ENCODE peak calls at places on chromosomes 7 and 10, in six cellular contexts. Z is neural progenitor cell; S is central memory CD4-positive, alpha-beta T cell; G is mesendoderm; N is stimulated activated CD4-positive, alpha-beta T cell treated with anti-CD3 and anti-CD28 coated beads, Interleukin-1b, Interleukin-23, amount 100 ng/mL, for 24 hours; T is EL. P is an unnamed sample.

GRCh38 chr10:74917481-74918077 is 91.2 kb downstream of the KAT6B start:
- DNase-seq in T (peak), N (no peak), S (no peak), G (peak), Z (no peak), P (no peak)

GRCh38 chr7:74717889-74718288 is 55.9 kb upstream of the NCF1 start:
- DNase-seq in N (no peak), G (no peak), S (no peak), Z (no peak), T (no peak), P (no peak)

GRCh38 chr7:976901-977325 is 1.6 kb upstream of the COX19 start:
- DNase-seq in Z (no peak), T (no peak), S (no peak), G (no peak), N (no peak), P (no peak)

GRCh38 chr10:81603106-81603620 is 271.8 kb upstream of the NRG3 start:
- DNase-seq in T (no peak), Z (no peak), N (no peak), G (no peak), S (no peak), P (no peak)

GRCh38 chr7:10122573-10123100 is 851.0 kb upstream of the PHF14 start:
- DNase-seq in G (peak), T (no peak), Z (peak), N (no peak), S (no peak), P (peak)

GRCh38 chr7:91357379-91357778 is 93.1 kb downstream of the FZD1 start:
- DNase-seq in S (no peak), G (no peak), N (no peak), T (no peak), Z (no peak), P (no peak)

GRCh38 chr10:69087600-69088470 is at the start of gene SRGN:
- DNase-seq in Z (no peak), N (peak), T (peak), S (peak), G (no peak), P (no peak)

GRCh38 chr7:11251436-11251835 is 277.8 kb downstream of the PHF14 start:
- DNase-seq in S (no peak), Z (no peak), G (no peak), N (no peak), T (no peak), P (no peak)

GRCh38 chr10:78972160-78972946 is 96.4 kb upstream of the ZMIZ1 start:
- DNase-seq in T (peak), S (no peak), Z (peak), N (no peak), G (peak), P (peak)

GRCh38 chr10:95214369-95214768 is 20.3 kb downstream of the ACSM6 start:
- DNase-seq in G (no peak), T (peak), S (no peak), Z (no peak), N (no peak), P (no peak)

GRCh38 chr10:91479583-91479982 is 69.4 kb downstream of the HECTD2 start:
- DNase-seq in G (no peak), S (no peak), Z (no peak), N (no peak), T (no peak), P (no peak)

GRCh38 chr10:1570652-1571051 is 166.7 kb downstream of the ADARB2 start:
- DNase-seq in T (no peak), Z (peak), S (no peak), G (peak), N (no peak), P (no peak)

GRCh38 chr7:771241-772004 is 44.3 kb upstream of the PRKAR1B start:
- DNase-seq in Z (no peak), N (no peak), S (no peak), T (no peak), G (no peak), P (no peak)

GRCh38 chr10:93701903-93702277 is 502 bp downstream of the FRA10AC1 start:
- DNase-seq in N (no peak), T (peak), Z (no peak), S (no peak), G (no peak), P (peak)

GRCh38 chr10:110498087-110498981 is 627 bp downstream of the DUSP5 start:
- DNase-seq in S (peak), N (peak), Z (peak), T (no peak), G (peak), P (peak)

GRCh38 chr7:139743267-139743966 is 34.4 kb downstream of the HIPK2 start:
- DNase-seq in T (no peak), S (no peak), G (no peak), N (no peak), Z (no peak), P (no peak)

GRCh38 chr10:66591865-66592264 is 334.0 kb upstream of the LRRTM3 start:
- DNase-seq in S (no peak), Z (no peak), G (no peak), N (no peak), T (peak), P (no peak)

GRCh38 chr10:29957887-29958330 is 101.5 kb downstream of the JCAD start:
- DNase-seq in S (no peak), N (no peak), T (no peak), G (no peak), Z (no peak), P (peak)

GRCh38 chr7:81693080-81693479 is 76.8 kb downstream of the HGF start:
- DNase-seq in N (no peak), G (no peak), S (no peak), Z (no peak), T (no peak), P (no peak)

GRCh38 chr7:106216517-106217088 is 68.2 kb downstream of the NAMPT start:
- DNase-seq in G (peak), N (no peak), Z (no peak), T (peak), S (no peak), P (no peak)

GRCh38 chr7:493661-494251 is 25.9 kb downstream of the PDGFA start:
- DNase-seq in T (no peak), G (no peak), S (no peak), Z (no peak), N (no peak), P (no peak)

GRCh38 chr10:60733826-60734225 is 44.5 kb upstream of the CDK1 start:
- DNase-seq in S (no peak), N (no peak), Z (no peak), G (no peak), T (no peak), P (no peak)

GRCh38 chr10:1938317-1938716 is 201.0 kb upstream of the ADARB2 start:
- DNase-seq in G (no peak), Z (no peak), S (peak), N (peak), T (no peak), P (no peak)

GRCh38 chr10:73997479-73997805 is 474 bp upstream of the VCL start:
- DNase-seq in G (no peak), T (no peak), S (no peak), N (no peak), Z (no peak), P (no peak)

GRCh38 chr7:68199951-68200660 is 1203.5 kb downstream of the TYW1 start:
- DNase-seq in N (no peak), S (no peak), G (no peak), Z (no peak), T (no peak), P (no peak)

GRCh38 chr7:133512560-133512959 is 259.7 kb downstream of the EXOC4 start:
- DNase-seq in T (peak), S (no peak), Z (no peak), N (no peak), G (no peak), P (no peak)

GRCh38 chr10:94963901-94964300 is 25.4 kb downstream of the CYP2C9 start:
- DNase-seq in Z (peak), G (peak), N (no peak), T (peak), S (no peak), P (peak)

GRCh38 chr10:108789911-108790310 is 1133.4 kb downstream of the XPNPEP1 start:
- DNase-seq in S (no peak), G (no peak), N (no peak), T (peak), Z (no peak), P (no peak)

GRCh38 chr10:77975086-77975666 is 48.6 kb upstream of the DLG5 start:
- DNase-seq in N (no peak), T (no peak), G (no peak), Z (no peak), S (no peak), P (no peak)

GRCh38 chr10:35300063-35300699 is 36.1 kb upstream of the CCNY start:
- DNase-seq in Z (no peak), N (no peak), G (peak), S (no peak), T (peak), P (no peak)

GRCh38 chr10:8438603-8439002 is 384.1 kb downstream of the GATA3 start:
- DNase-seq in N (no peak), S (peak), Z (no peak), G (no peak), T (no peak), P (no peak)